ENCODE peak calls at places on chromosome 11, in seven cellular contexts. N is CD8-positive, alpha-beta T cell; M is lower lobe of right lung; F is Calu3; K is neural crest cell; R is A549; O is progenitor cell of endocrine pancreas. G is an unnamed sample.

GRCh38 chr11:119369035-119369925 is 12.2 kb downstream of the USP2 start:
- DNase-seq in N (no peak), F (no peak), K (no peak), M (no peak), O (no peak), R (no peak), G (no peak)

GRCh38 chr11:79314906-79315689 is 125.7 kb downstream of the TENM4 start:
- DNase-seq in K (peak), R (no peak), O (peak), F (no peak), N (no peak), M (no peak), G (no peak)

GRCh38 chr11:107265591-107265990 is 192.0 kb downstream of the CWF19L2 start:
- DNase-seq in K (no peak), N (no peak), R (no peak), M (no peak), F (no peak), O (no peak), G (no peak)

GRCh38 chr11:111307472-111308108 is 9.2 kb downstream of the POU2AF3 start:
- DNase-seq in R (no peak), N (no peak), O (no peak), K (no peak), M (no peak), F (no peak), G (no peak)

GRCh38 chr11:127003260-127003981 is 2.9 kb upstream of the KIRREL3 start:
- DNase-seq in K (peak), N (no peak), R (peak), O (peak), M (no peak), F (peak), G (no peak)

GRCh38 chr11:116694815-116695590 is 77.8 kb downstream of the BUD13 start:
- DNase-seq in N (no peak), R (no peak), O (no peak), F (no peak), K (no peak), M (no peak), G (no peak)

GRCh38 chr11:83649468-83649915 is 363.3 kb upstream of the CCDC90B start:
- DNase-seq in M (no peak), N (no peak), R (no peak), O (no peak), F (no peak), K (no peak), G (no peak)

GRCh38 chr11:117226388-117227385 is 5.2 kb downstream of the PCSK7 start:
- DNase-seq in M (no peak), K (peak), F (peak), N (no peak), O (no peak), R (peak), G (no peak)

GRCh38 chr11:121898913-121899312 is 217.1 kb downstream of the BLID start:
- DNase-seq in K (no peak), O (no peak), M (no peak), R (no peak), N (no peak), F (no peak), G (no peak)

GRCh38 chr11:74611369-74611861 is 19.0 kb downstream of the POLD3 start:
- DNase-seq in M (no peak), R (peak), F (no peak), K (no peak), O (no peak), N (no peak), G (no peak)

GRCh38 chr11:119491753-119492455 is 68.9 kb upstream of the THY1 start:
- DNase-seq in O (no peak), F (no peak), M (no peak), K (no peak), N (no peak), R (no peak), G (no peak)

GRCh38 chr11:5046754-5047330 is 516 bp downstream of the OR52J3 start:
- DNase-seq in F (no peak), M (no peak), N (no peak), K (no peak), O (no peak), R (no peak), G (no peak)

GRCh38 chr11:67268684-67269268 is 2.5 kb downstream of the GRK2 start:
- DNase-seq in O (no peak), N (no peak), K (no peak), F (no peak), M (peak), R (no peak), G (no peak)

GRCh38 chr11:36300651-36301050 is 4.6 kb downstream of the PRR5L start:
- DNase-seq in N (no peak), R (no peak), M (peak), F (no peak), K (no peak), O (no peak), G (no peak)

GRCh38 chr11:69819541-69820070 is 390 bp upstream of the FGF3 start:
- DNase-seq in R (peak), M (no peak), F (no peak), N (no peak), O (no peak), K (no peak), G (no peak)

GRCh38 chr11:88434333-88434976 is 96.9 kb upstream of the CTSC start:
- DNase-seq in O (no peak), K (no peak), N (no peak), R (peak), M (no peak), F (no peak), G (no peak)

GRCh38 chr11:57645716-57646085 is 4.0 kb downstream of the YPEL4 start:
- DNase-seq in K (no peak), M (no peak), F (no peak), N (no peak), R (no peak), O (no peak), G (no peak)

GRCh38 chr11:19291064-19291463 is 50.3 kb upstream of the E2F8 start:
- DNase-seq in R (no peak), F (no peak), N (no peak), K (no peak), O (no peak), M (no peak), G (no peak)

GRCh38 chr11:78313181-78313788 is 104.3 kb downstream of the GAB2 start:
- DNase-seq in F (no peak), K (no peak), O (no peak), N (no peak), R (peak), M (no peak), G (no peak)

GRCh38 chr11:66443602-66444001 is 5.0 kb upstream of the MRPL11 start:
- DNase-seq in M (no peak), R (peak), F (no peak), N (no peak), K (no peak), O (no peak), G (no peak)

GRCh38 chr11:32088117-32088941 is 2.5 kb upstream of the RCN1 start:
- DNase-seq in N (no peak), M (no peak), O (no peak), K (no peak), F (peak), R (no peak), G (no peak)

GRCh38 chr11:125272092-125272491 is 107.5 kb downstream of the PKNOX2 start:
- DNase-seq in F (no peak), K (no peak), N (no peak), M (no peak), R (no peak), O (no peak), G (no peak)

GRCh38 chr11:100810146-100810545 is 123.1 kb downstream of the ARHGAP42 start:
- DNase-seq in M (no peak), K (no peak), R (no peak), N (no peak), O (no peak), F (no peak), G (no peak)

GRCh38 chr11:65591939-65592814 is 3.4 kb downstream of the KCNK7 start:
- DNase-seq in K (no peak), M (no peak), F (no peak), N (no peak), R (no peak), O (no peak), G (no peak)

GRCh38 chr11:808427-809286 is 1.1 kb upstream of the RPLP2 start:
- DNase-seq in F (no peak), K (no peak), M (no peak), O (no peak), R (no peak), N (no peak), G (no peak)
- TF ChIP-seq CTCF in F (peak), K (no peak), M (no peak), O (no peak), R (no peak), N (no peak), G (no peak)

DNA sequence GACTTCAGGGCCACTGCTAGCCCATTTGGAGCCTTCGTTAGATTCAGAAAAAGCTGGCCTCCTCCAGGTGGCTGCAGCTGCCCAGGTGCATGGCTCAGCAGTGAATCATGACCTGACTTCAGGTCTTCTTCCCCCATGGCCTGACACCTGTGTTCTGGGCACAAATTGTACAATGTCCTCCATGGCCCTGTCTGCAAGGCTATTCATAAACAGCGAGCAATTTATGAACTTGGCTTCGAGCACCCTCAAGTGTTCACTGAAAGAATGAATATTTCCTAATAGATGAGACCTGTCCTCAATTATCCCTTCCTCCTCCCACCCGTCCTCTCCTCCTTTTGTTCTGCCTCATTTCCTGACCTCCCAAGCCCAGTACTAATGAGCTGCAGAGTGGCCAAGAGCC is 12.2 kb upstream of the VPS37C start:
- DNase-seq in M (no peak), F (peak), N (no peak), O (no peak), K (no peak), R (peak), G (no peak)
- TF ChIP-seq CTCF in M (no peak), F (no peak), N (no peak), O (no peak), K (no peak), R (peak), G (no peak)

GRCh38 chr11:68439355-68440065 is 21.0 kb upstream of the PPP6R3 start:
- DNase-seq in M (no peak), N (no peak), F (no peak), O (no peak), K (no peak), R (no peak), G (no peak)

GRCh38 chr11:68438658-68439259 is 21.8 kb upstream of the PPP6R3 start:
- DNase-seq in O (no peak), N (no peak), K (no peak), M (no peak), R (no peak), F (no peak), G (no peak)

GRCh38 chr11:68437927-68438657 is 22.5 kb upstream of the PPP6R3 start:
- DNase-seq in O (no peak), M (no peak), N (no peak), K (no peak), R (no peak), F (no peak), G (no peak)

GRCh38 chr11:68436162-68436888 is 24.2 kb upstream of the PPP6R3 start:
- DNase-seq in N (no peak), M (no peak), F (no peak), K (no peak), O (no peak), R (no peak), G (no peak)

GRCh38 chr11:68436985-68437926 is 23.3 kb upstream of the PPP6R3 start:
- DNase-seq in M (no peak), O (no peak), N (no peak), K (no peak), R (peak), F (peak), G (no peak)
- TF ChIP-seq CTCF in M (no peak), O (no peak), N (no peak), K (no peak), R (no peak), F (no peak), G (no peak)

GRCh38 chr11:60978546-60979380 is 7.3 kb downstream of the CD6 start:
- DNase-seq in F (no peak), O (no peak), N (no peak), M (no peak), R (no peak), K (no peak), G (no peak)
- TF ChIP-seq CTCF in F (no peak), O (no peak), N (no peak), M (no peak), R (no peak), K (no peak), G (no peak)

DNA sequence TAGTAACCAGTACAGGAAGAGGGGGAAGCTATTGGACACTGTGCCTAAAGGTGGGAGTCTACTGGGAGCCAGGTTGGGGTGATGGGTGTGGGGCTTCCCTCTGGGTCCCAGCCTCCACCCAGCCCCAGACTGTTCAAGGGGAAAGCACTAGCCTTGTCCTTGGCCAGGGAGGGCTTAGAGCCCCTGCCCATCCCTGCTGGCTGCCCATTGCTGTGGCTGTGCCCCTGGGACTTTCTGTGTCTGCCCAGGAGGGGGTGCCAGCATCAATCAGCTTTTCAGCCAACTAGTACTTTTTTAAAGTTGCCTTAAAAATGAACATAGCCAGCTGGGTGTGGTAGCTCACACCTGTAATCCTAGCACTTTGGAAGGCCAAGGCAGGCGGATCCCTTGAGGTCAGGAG is 19.9 kb downstream of the INCENP start:
- DNase-seq in R (no peak), K (no peak), F (no peak), M (peak), N (no peak), O (no peak), G (peak)
- TF ChIP-seq CTCF in R (no peak), K (no peak), F (no peak), M (no peak), N (no peak), O (no peak), G (no peak)